ENCODE peak calls at places on chromosomes 4 and X, in six cellular contexts. Z, N, A, C, Q and M are unnamed samples.

GRCh38 chr4:137967480-137968190 is 274.5 kb downstream of the SLC7A11 start:
- DNase-seq in Z (no peak), Q (no peak), C (no peak), A (no peak), N (peak), M (no peak)

GRCh38 chrX:64202808-64203320 is 2.6 kb downstream of the AMER1 start:
- DNase-seq in A (no peak), N (peak), Z (no peak), Q (no peak), C (no peak), M (peak)

GRCh38 chr4:77538574-77539157 is 67.0 kb upstream of the CXCL13 start:
- DNase-seq in Z (no peak), Q (no peak), A (no peak), N (no peak), C (no peak), M (no peak)

GRCh38 chrX:3231766-3232165 is 114.7 kb downstream of the MXRA5 start:
- DNase-seq in Z (no peak), C (no peak), N (peak), Q (no peak), A (no peak), M (no peak)

GRCh38 chr4:152485726-152486276 is 50.1 kb downstream of the FBXW7 start:
- DNase-seq in A (peak), Z (no peak), C (no peak), Q (no peak), N (peak), M (peak)

GRCh38 chr4:17544205-17544604 is 29.2 kb downstream of the CLRN2 start:
- DNase-seq in Z (peak), A (no peak), Q (no peak), N (peak), C (no peak), M (peak)

GRCh38 chr4:167176723-167177367 is 57.4 kb downstream of the SPOCK3 start:
- DNase-seq in Z (no peak), A (no peak), C (no peak), N (no peak), Q (no peak), M (no peak)

GRCh38 chr4:56261027-56261426 is 126.3 kb downstream of the AASDH start:
- DNase-seq in N (no peak), Z (peak), A (no peak), C (no peak), Q (no peak), M (no peak)

GRCh38 chrX:119105826-119106225 is 21.8 kb downstream of the KIAA1210 start:
- DNase-seq in Z (no peak), A (no peak), Q (no peak), C (no peak), N (peak), M (peak)

GRCh38 chr4:157221426-157221894 is 932 bp downstream of the GRIA2 start:
- DNase-seq in Z (no peak), A (no peak), C (no peak), N (no peak), Q (no peak), M (no peak)

GRCh38 chrX:150693782-150694574 is 782 bp downstream of the MTMR1 start:
- DNase-seq in A (peak), N (peak), Z (no peak), Q (peak), C (peak), M (peak)

GRCh38 chr4:15577508-15577907 is 77.6 kb downstream of the FBXL5 start:
- DNase-seq in N (peak), Q (no peak), C (no peak), Z (no peak), A (peak), M (peak)

GRCh38 chr4:165628572-165628971 is 244.5 kb upstream of the TLL1 start:
- DNase-seq in N (no peak), Q (no peak), A (no peak), Z (no peak), C (no peak), M (no peak)